ENCODE peak calls at places on chromosomes 11 and 22, in six cellular contexts. R is K562, U is HepG2, C is H1, J is GM12891, T is GM12878. P is an unnamed sample.

GRCh38 chr11:18696638-18697225 is 1.8 kb upstream of the TMEM86A start:
- DNase-seq in U (no peak), T (no peak), J (no peak), R (no peak), C (no peak), P (no peak)

GRCh38 chr11:99069831-99070444 is 49.2 kb downstream of the CNTN5 start:
- DNase-seq in J (no peak), U (peak; percentile 3), T (peak; percentile 4), C (peak; percentile 15), R (no peak), P (no peak)

GRCh38 chr22:35728639-35729308 is 11.1 kb downstream of the APOL5 start:
- DNase-seq in U (no peak), T (no peak), R (no peak), J (no peak), C (no peak), P (no peak)

GRCh38 chr22:17268501-17269223 is 49.4 kb upstream of the ADA2 start:
- DNase-seq in T (no peak), R (peak; percentile 30), U (no peak), C (no peak), J (no peak), P (no peak)

GRCh38 chr11:110076388-110076965 is 16.7 kb upstream of the ZC3H12C start:
- DNase-seq in T (no peak), C (no peak), J (no peak), U (no peak), R (peak; percentile 88), P (no peak)

GRCh38 chr11:114960117-114960516 is 281.8 kb downstream of the NXPE2 start:
- DNase-seq in R (no peak), C (no peak), J (no peak), U (no peak), T (no peak), P (no peak)

GRCh38 chr11:36363361-36364272 is 67.5 kb downstream of the PRR5L start:
- DNase-seq in R (no peak), J (no peak), U (no peak), C (no peak), T (no peak), P (no peak)

GRCh38 chr22:29765905-29766631 is 739 bp downstream of the ZMAT5 start:
- DNase-seq in J (peak; percentile 49), C (no peak), U (peak; percentile 81), R (peak; percentile 64), T (no peak), P (no peak)

GRCh38 chr11:123822591-123822990 is 16.4 kb upstream of the OR6M1 start:
- DNase-seq in T (no peak), U (no peak), C (no peak), J (no peak), R (no peak), P (no peak)

GRCh38 chr11:86047275-86047991 is 21.5 kb downstream of the PICALM start:
- DNase-seq in J (no peak), R (no peak), U (no peak), T (no peak), C (no peak), P (no peak)

GRCh38 chr11:61056566-61056965 is 45.7 kb upstream of the CD5 start:
- DNase-seq in U (no peak), R (no peak), C (no peak), J (no peak), T (peak; percentile 17), P (no peak)

GRCh38 chr11:2102883-2103213 is 36.3 kb downstream of the IGF2 start:
- DNase-seq in T (no peak), J (no peak), C (no peak), R (no peak), U (no peak), P (no peak)

GRCh38 chr11:107741044-107741823 is 29.4 kb upstream of the SLN start:
- DNase-seq in R (peak; percentile 68), C (no peak), J (peak; percentile 34), U (peak; percentile 21), T (peak; percentile 25), P (peak; percentile 17)

GRCh38 chr11:65314501-65315203 is at the start of gene CDC42EP2:
- DNase-seq in R (peak; percentile 92), T (no peak), U (peak; percentile 74), C (no peak), J (peak; percentile 92), P (peak; percentile 91)

DNA sequence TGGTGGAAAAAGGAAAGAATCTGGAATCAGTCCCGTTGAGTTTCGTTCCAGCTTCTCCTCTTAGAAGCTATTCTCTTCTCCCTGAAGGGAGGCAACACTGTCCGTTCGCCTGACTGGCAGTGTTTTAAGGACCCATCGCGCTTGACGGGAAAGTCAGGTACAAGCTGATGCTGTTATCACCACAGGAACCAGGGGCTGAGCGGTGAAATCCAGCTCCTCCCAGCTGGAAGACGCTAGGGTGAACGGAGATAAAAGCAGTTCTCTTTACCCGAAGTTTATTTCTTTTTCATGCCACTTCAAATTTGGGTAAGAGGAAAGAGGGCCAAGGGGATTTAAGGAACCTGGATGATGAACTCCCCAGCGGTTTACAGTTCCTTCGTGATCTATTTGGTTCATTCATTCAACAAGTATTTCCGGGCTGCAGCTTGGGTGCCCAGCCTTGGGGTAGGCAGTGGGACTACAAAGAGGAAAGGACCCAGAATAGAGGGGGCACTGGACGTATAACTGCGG is 551 bp upstream of the DEUP1 start:
- DNase-seq in R (peak; percentile 61), J (no peak), C (no peak), T (no peak), U (no peak), P (no peak)
- TF ChIP-seq POLR2AphosphoS5 in R (no peak), J (no peak), C (no peak), T (no peak), U (no peak), P (no peak)

GRCh38 chr11:46127150-46127638 is 5.9 kb upstream of the PHF21A start:
- DNase-seq in C (no peak), U (peak; percentile 85), T (no peak), J (peak; percentile 50), R (peak; percentile 93), P (no peak)
- TF ChIP-seq POLR2A in C (no peak), U (no peak), T (no peak), J (no peak), R (peak; percentile 59), P (no peak)

GRCh38 chr22:45203150-45203974 is 37.3 kb downstream of the KIAA0930 start:
- DNase-seq in C (no peak), T (no peak), R (no peak), U (no peak), J (no peak), P (no peak)
- TF ChIP-seq TAF1 in C (no peak), T (no peak), R (no peak), U (no peak), J (no peak), P (no peak)

GRCh38 chr11:124898711-124899110 is 1.0 kb upstream of the ROBO4 start:
- DNase-seq in T (no peak), C (no peak), R (no peak), U (peak; percentile 44), J (no peak), P (no peak)
- TF ChIP-seq POLR2AphosphoS5 in T (no peak), C (no peak), R (no peak), U (no peak), J (no peak), P (no peak)

GRCh38 chr11:129013737-129014475 is 71.2 kb upstream of the TP53AIP1 start:
- DNase-seq in T (no peak), C (no peak), J (no peak), U (no peak), R (no peak), P (no peak)
- TF ChIP-seq POLR2A in T (no peak), C (no peak), J (no peak), U (no peak), R (no peak), P (no peak)

DNA sequence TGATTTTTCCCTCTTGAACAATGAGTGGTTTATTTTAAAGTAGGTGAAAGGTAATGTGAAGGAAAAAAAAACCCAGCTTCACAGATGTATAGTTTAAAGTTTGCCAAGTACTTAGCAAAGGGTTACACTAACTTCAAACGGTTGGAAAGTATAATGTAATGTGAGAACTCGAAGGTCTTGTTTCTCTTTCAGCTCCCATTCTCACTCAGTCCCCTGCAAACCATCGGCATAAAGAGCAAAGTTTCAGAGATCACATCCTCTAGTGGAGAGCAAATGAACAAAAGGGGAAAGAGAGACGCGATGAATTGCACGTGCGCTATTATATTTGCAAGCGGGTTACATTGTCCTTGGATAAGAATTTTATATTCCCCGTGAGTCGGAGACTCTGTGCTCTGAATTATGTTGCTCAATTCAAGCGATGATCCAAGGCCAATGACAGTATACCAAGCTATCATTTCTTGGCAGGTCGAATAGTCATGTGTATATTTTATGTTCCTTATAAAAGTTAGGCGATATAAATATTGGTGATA is 37.6 kb upstream of the BIRC3 start:
- DNase-seq in C (no peak), T (peak; percentile 68), J (no peak), R (no peak), U (peak; percentile 98), P (peak; percentile 19)
- TF ChIP-seq TAF1 in C (no peak), T (no peak), J (no peak), R (no peak), U (no peak), P (no peak)

DNA sequence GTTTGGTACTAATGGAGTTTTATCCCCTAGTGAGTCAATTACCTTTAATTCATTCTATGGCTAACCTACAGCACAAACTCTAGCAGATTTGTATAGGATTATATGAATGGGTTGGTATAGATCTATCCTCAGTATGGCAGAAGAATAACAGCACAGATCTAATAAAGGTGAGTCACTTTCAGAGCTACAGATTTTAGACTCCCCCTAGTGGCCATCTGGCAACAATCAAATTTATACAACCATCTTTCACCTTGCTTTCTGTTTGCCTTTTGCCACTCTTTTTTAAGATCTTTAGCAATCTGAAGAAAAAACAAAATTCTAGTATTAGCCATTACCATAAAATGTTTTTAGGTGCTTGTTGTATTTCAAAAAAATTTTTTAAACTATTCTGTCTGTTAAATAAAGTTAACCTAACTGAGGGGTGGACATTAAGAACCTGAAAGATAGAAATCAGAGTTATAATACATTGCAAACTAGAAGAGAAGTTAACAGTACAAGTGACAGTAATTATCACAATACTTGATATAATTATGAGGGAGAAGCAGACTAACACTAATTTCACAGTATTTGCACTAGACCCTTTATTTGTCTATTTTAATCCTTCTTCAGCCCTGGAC is 25.8 kb downstream of the DDIAS start:
- DNase-seq in T (no peak), U (peak; percentile 43), J (peak; percentile 17), R (peak; percentile 62), C (no peak), P (peak; percentile 11)
- TF ChIP-seq POLR2AphosphoS5 in T (no peak), U (no peak), J (no peak), R (no peak), C (no peak), P (no peak)

DNA sequence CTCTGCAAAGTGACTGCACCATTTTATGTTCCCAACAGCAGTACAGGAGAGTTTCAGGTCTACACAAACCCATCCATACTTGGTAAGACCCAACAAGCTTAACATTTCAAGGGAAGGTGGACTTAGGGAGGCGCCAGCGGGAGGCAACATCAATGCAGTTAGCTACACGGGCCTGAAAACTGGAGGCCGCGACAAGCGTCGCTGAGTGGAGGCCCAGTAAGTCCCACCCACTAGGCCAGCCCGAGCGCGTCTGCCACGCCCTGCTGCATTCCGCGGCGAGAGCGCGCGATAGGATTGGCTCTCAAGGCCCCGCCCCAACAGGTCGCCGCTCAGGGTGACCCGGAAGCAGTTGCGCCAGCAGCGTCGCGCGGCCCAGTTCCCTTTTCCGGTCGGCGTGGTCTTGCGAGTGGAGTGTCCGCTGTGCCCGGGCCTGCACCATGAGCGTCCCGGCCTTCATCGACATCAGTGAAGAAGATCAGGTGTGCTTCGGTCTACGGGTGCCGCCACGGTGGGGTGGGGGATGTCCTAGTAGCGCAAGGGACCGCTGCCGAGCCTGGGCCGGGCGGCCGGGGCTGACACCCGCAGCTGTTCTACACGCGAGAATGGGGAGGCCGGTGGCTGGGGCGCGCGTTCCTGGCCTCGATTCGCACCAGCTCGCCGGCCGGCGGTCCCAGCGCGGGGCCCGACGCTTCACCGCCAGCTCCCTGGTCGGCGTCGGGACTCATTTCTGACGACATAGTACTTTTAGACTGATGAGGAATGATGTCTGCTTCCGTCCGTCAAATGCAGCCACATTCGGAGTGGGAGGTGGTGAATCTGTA is at the start of gene EIF3M:
- DNase-seq in T (peak; percentile 88), C (peak; percentile 92), U (peak; percentile 91), J (peak; percentile 81), R (peak; percentile 99), P (peak; percentile 73)
- TF ChIP-seq POLR2A in T (peak; percentile 100), C (peak; percentile 88), U (peak; percentile 83), J (peak; percentile 94), R (peak; percentile 96), P (peak; percentile 95)